ENCODE peak calls at places on chromosomes 3 and 15, in four cellular contexts. Y is brain microvascular endothelial cell, Z is mucosa of descending colon, O is cardiac muscle cell. M is an unnamed sample.

GRCh38 chr15:61483599-61483998 is 254.5 kb upstream of the RORA start:
- DNase-seq in Y (no peak), Z (no peak), O (no peak), M (no peak)

GRCh38 chr3:108879915-108880314 is 57.3 kb downstream of the TRAT1 start:
- DNase-seq in Y (no peak), Z (no peak), O (no peak), M (no peak)

GRCh38 chr3:156024904-156025303 is 95.5 kb upstream of the KCNAB1 start:
- DNase-seq in Y (peak), Z (no peak), O (peak), M (no peak)

GRCh38 chr3:35944915-35945710 is 305.8 kb downstream of the ARPP21 start:
- DNase-seq in Y (peak), Z (no peak), O (no peak), M (no peak)

GRCh38 chr15:73273181-73274002 is 95.4 kb downstream of the HCN4 start:
- DNase-seq in Y (peak), Z (no peak), O (peak), M (no peak)

GRCh38 chr3:150409125-150409526 is 1.0 kb downstream of the TSC22D2 start:
- DNase-seq in Y (no peak), Z (no peak), O (no peak), M (no peak)

GRCh38 chr15:93837450-93837849 is 393.9 kb upstream of the MCTP2 start:
- DNase-seq in Y (no peak), Z (no peak), O (no peak), M (no peak)

GRCh38 chr15:64653757-64654156 is 121.6 kb downstream of the RBPMS2 start:
- DNase-seq in Y (no peak), Z (no peak), O (no peak), M (no peak)

GRCh38 chr3:133745108-133745507 is 1.1 kb upstream of the TF start:
- DNase-seq in Y (no peak), Z (no peak), O (no peak), M (no peak)

GRCh38 chr15:85330941-85331588 is 49.3 kb upstream of the AKAP13 start:
- DNase-seq in Y (peak), Z (peak), O (peak), M (peak)

GRCh38 chr3:1118074-1118473 is 25.2 kb downstream of the CNTN6 start:
- DNase-seq in Y (peak), Z (no peak), O (no peak), M (no peak)

GRCh38 chr3:113948015-113948917 is 453 bp downstream of the ZDHHC23 start:
- DNase-seq in Y (no peak), Z (peak), O (peak), M (peak)

GRCh38 chr3:147431746-147432145 is 22.6 kb downstream of the ZIC1 start:
- DNase-seq in Y (no peak), Z (no peak), O (no peak), M (no peak)

GRCh38 chr15:51076898-51077564 is 17.7 kb downstream of the TNFAIP8L3 start:
- DNase-seq in Y (peak), Z (peak), O (no peak), M (no peak)

GRCh38 chr3:113600418-113601185 is 68.2 kb downstream of the SIDT1 start:
- DNase-seq in Y (no peak), Z (no peak), O (no peak), M (no peak)

GRCh38 chr3:113495035-113495434 is 19.9 kb downstream of the SPICE1 start:
- DNase-seq in Y (peak), Z (no peak), O (peak), M (no peak)

GRCh38 chr15:42352401-42352800 is 6.9 kb upstream of the CAPN3 start:
- DNase-seq in Y (no peak), Z (no peak), O (no peak), M (no peak)

GRCh38 chr3:180403156-180403555 is 198.8 kb upstream of the TTC14 start:
- DNase-seq in Y (no peak), Z (no peak), O (no peak), M (no peak)

GRCh38 chr3:4687167-4687566 is 194.0 kb downstream of the ITPR1 start:
- DNase-seq in Y (no peak), Z (no peak), O (no peak), M (no peak)

GRCh38 chr3:113295463-113295862 is 84.1 kb downstream of the BOC start:
- DNase-seq in Y (no peak), Z (no peak), O (no peak), M (no peak)

GRCh38 chr3:196524527-196524926 is 9.4 kb upstream of the SMCO1 start:
- DNase-seq in Y (no peak), Z (no peak), O (no peak), M (no peak)
- TF ChIP-seq CTCF in Y (peak), Z (no peak), O (peak), M (no peak)

DNA sequence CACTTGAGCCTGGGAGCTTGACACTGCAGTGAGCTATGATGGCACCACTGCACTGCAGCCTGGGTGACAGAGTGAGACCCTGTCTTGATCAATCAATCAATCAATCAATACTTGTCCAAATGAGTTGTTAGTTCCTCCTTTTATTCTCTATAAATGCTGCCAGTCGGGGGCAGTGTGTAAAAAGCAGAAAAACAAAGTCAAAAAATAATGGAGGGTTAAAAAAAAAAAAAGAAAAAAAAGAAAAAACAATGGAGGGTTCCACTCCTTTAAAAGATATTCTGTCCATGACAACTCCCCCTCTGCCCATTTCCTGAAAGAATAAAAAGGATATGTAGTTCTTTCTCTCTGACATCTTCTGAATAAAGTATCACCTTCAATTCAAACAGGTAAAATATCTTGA is 1068.6 kb downstream of the FHIT start:
- DNase-seq in Y (no peak), Z (no peak), O (no peak), M (no peak)
- TF ChIP-seq CTCF in Y (no peak), Z (no peak), O (no peak), M (peak)

GRCh38 chr3:53513556-53514190 is 19.3 kb downstream of the CACNA1D start:
- DNase-seq in Y (no peak), Z (no peak), O (no peak), M (no peak)
- TF ChIP-seq CTCF in Y (peak), Z (no peak), O (no peak), M (no peak)

DNA sequence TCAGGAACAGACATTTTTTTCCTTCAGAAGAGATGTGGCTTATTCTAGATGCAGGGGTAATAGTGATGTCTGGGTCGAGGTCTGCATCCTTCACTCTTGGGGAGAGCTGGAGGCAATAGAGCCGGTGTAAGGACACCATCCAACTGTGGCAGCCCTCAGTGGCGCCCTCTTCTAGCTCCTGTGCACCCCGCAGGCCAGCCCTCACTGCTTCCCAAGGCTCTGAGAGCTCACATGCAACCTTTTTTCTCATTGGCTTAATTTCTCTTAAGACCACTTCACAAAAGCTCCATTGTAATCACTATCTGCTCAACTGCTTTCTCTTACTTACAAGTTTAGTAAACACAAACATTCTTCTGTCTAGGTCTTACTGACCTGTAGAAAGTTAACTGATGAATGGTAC is 3.9 kb upstream of the VPS8 start:
- DNase-seq in Y (no peak), Z (no peak), O (peak), M (no peak)
- TF ChIP-seq CTCF in Y (peak), Z (no peak), O (peak), M (no peak)

DNA sequence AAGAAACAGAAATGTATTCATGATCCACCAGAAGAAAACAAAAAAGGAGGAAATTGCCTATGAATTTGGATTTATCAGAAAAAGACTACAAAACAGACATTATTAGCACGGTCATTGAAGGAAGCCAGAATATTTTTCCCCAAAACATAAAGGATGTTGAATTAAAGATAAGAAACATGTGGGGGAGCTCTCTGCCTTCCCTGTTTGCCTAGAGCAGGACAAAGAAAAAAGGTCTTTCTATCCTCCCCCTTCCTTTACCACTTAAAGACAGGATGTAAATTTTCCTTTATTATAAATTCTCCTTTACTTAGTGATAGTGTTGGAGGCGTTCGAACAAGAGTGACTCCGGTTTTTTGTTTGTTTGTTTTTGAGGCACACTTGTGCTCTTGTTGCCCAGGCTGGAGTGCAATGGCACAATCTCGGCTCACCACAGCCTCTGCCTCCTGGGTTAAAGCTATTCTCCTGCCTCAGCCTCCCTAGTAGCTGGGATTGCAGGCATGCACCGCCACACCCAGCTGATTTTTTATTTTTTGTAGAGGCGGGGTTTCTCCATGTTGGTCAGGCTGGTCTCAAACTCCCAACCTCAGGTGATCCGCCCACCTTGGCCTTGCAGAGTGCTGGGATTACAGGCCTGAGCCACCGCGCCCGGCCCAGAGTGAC is 14.9 kb upstream of the RPN1 start:
- DNase-seq in Y (no peak), Z (no peak), O (no peak), M (no peak)
- TF ChIP-seq CTCF in Y (peak), Z (no peak), O (peak), M (no peak)

GRCh38 chr3:145807990-145808389 is 353.0 kb downstream of the PLOD2 start:
- DNase-seq in Y (peak), Z (no peak), O (peak), M (peak)
- TF ChIP-seq CTCF in Y (peak), Z (no peak), O (peak), M (peak)

DNA sequence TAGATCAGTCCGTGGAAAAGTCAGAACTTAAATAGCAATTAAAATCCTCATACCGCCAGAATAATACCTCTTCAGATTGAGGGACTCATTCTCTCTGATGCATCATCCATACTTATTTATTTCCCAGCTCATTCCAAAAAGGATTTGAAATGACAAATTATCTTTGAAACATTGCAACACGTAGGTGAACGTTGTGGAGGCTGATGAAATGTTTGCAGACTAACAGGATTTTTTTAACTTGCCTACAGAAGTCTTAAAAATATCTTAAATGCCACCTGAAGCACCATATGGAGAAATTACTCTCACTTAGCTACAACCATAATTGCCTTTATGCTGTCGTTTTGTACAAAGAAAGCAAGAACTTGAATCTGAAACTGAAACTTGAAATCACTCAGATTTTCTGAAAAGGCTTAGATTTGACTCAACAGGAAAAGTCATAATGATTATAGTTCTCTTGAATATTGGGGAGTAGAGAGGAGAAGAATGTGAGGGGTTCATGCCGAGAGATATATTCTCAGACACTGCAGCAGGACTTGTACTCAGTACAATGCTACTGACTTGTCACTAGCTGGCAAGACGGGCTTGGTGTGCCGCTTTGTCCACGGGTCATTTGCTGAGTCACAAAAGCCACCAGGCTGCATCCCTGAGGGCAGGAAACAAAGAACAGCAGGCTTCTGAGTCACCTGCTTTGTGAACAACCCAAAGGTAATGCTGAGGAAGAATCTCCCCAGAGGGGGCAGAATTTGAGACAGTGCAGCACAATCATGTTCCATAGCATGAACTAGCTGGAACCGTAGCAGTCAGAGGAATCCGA is 7.1 kb upstream of the FMN1 start:
- DNase-seq in Y (peak), Z (peak), O (peak), M (no peak)
- TF ChIP-seq CTCF in Y (peak), Z (no peak), O (no peak), M (no peak)

GRCh38 chr15:57526615-57527014 is 65.1 kb upstream of the MYZAP start:
- DNase-seq in Y (no peak), Z (no peak), O (no peak), M (no peak)

GRCh38 chr15:57528940-57529565 is 62.7 kb upstream of the MYZAP start:
- DNase-seq in Y (no peak), Z (no peak), O (no peak), M (no peak)

GRCh38 chr15:57525581-57525980 is 66.1 kb upstream of the MYZAP start:
- DNase-seq in Y (no peak), Z (no peak), O (no peak), M (no peak)

GRCh38 chr15:57526076-57526475 is 65.6 kb upstream of the MYZAP start:
- DNase-seq in Y (no peak), Z (no peak), O (no peak), M (no peak)

GRCh38 chr15:57527382-57528091 is 64.2 kb upstream of the MYZAP start:
- DNase-seq in Y (peak), Z (no peak), O (peak), M (no peak)
- TF ChIP-seq CTCF in Y (peak), Z (peak), O (peak), M (peak)

GRCh38 chr3:11534011-11534782 is 109.5 kb downstream of the VGLL4 start:
- DNase-seq in Y (no peak), Z (no peak), O (no peak), M (no peak)
- TF ChIP-seq CTCF in Y (no peak), Z (no peak), O (no peak), M (no peak)

DNA sequence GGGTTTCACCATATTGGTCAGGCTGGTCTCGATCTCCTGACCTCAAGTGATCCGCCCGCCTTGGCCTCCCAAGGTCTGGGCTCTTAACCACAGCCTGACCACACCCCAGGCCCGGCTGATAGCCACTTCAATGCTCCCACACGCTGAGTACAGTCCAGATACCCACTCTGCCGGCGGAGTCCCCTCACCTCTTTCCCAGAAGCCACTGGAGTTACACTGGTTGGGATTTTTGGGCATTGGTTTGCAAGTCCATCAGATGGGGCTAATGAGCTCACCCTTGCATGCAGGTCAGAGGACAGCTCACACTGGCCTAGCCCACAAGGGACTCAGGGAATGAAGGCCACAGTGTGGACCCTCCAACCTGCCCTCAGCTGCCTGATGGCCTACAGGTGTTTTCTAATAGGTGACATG is 60.1 kb downstream of the IQSEC1 start:
- DNase-seq in Y (no peak), Z (peak), O (no peak), M (no peak)
- TF ChIP-seq CTCF in Y (no peak), Z (no peak), O (no peak), M (no peak)

M was measured in mesothelial cell of epicardium.